ENCODE peak calls at places on chromosomes 13 and 19, in six cellular contexts. C, B, S, R, D and Y are unnamed samples.

GRCh38 chr19:45922281-45922680 is 7.7 kb upstream of the NANOS2 start:
- DNase-seq in C (no peak), B (no peak), S (no peak), R (no peak), D (no peak), Y (no peak)

GRCh38 chr19:16349551-16350171 is 25.0 kb downstream of the KLF2 start:
- DNase-seq in C (no peak), B (no peak), S (no peak), R (no peak), D (no peak), Y (no peak)

GRCh38 chr19:6326815-6327214 is 6.6 kb downstream of the ACER1 start:
- DNase-seq in C (no peak), B (no peak), S (no peak), R (no peak), D (no peak), Y (no peak)

GRCh38 chr19:50478901-50479715 is 2.5 kb upstream of the GARIN5A start:
- DNase-seq in C (no peak), B (no peak), S (no peak), R (no peak), D (no peak), Y (no peak)

GRCh38 chr19:46609511-46610412 is 8.6 kb downstream of the CALM3 start:
- DNase-seq in C (no peak), B (no peak), S (peak; percentile 6), R (peak; percentile 50), D (no peak), Y (no peak)

GRCh38 chr19:28705008-28705407 is 507.9 kb downstream of the UQCRFS1 start:
- DNase-seq in C (no peak), B (no peak), S (no peak), R (no peak), D (no peak), Y (no peak)

GRCh38 chr19:5090465-5090779 is 121.5 kb downstream of the KDM4B start:
- DNase-seq in C (no peak), B (no peak), S (no peak), R (no peak), D (no peak), Y (no peak)

GRCh38 chr13:73835138-73835721 is 299.0 kb downstream of the KLF12 start:
- DNase-seq in C (no peak), B (no peak), S (no peak), R (no peak), D (no peak), Y (no peak)

GRCh38 chr13:99347911-99348451 is 40.8 kb upstream of the GPR183 start:
- DNase-seq in C (no peak), B (no peak), S (no peak), R (no peak), D (no peak), Y (no peak)

DNA sequence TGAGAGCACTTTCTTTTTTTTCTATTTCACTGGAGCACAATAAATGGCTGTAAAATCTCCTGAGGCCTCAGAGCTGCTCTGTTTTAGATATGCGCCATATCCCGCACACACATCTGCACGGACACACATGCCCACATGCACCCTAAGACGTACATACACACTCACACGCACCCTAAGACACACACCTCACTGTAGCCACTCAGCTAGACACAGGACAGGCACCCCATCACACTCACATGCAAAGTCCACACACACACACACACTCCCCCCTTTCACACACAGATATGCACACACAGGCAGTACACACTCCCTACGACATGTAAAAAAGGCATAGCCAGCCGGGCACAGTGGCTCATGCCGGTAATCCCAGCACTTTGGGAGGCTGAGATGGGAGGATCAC is 8.8 kb downstream of the ELOF1 start:
- DNase-seq in C (no peak), B (no peak), S (no peak), R (no peak), D (no peak), Y (no peak)
- H3K4me1 ChIP-seq in C (no peaks in the 10 kb centered on the region), B (peaks cover 8% of the 10 kb centered on the region), S (no peaks in the 10 kb centered on the region), R (no peaks in the 10 kb centered on the region), D (no peaks in the 10 kb centered on the region), Y (no peaks in the 10 kb centered on the region)

DNA sequence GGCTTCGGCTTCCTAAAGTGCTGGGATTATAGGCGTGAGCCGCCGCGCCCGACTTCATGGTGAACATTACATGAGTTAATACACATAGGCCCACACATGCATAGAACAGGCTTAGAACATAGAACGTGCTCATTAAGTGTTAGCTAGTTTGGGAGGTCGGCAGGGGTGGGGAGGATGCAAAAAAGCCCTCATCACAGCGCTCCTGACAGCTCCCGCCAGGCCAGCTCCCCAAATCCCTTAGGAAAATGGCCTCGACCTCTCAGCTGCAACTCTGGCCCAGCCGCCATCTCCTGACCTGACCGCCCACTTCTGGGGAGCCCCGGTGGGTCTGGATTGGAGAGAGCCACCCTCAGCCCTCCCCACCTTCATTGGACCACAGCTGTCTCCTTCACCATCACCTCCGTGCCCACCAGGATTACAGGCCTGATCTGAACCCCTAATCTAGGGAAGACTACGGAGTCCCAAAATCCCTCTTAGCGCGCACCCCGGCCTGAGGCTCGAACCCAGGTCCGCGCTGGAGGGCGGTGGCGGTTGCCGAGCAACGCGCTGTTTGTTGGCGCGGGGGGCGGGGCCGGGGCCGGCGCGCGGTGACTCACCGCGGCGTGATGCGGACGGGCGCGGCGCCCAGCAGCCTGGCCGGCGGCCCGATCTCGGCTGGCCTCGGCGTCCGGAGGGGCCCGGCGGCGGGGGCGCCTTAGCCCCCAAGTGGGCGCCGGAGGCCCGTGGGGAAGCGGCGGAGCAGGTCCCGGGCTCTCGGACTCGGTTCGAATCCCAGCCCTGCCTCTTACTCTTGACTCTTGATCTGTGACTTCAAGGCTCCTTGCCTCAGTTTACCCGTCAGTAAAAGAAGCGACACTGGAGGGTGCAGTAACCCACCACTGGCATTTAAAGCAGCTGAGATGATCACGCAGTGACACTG is 26.7 kb upstream of the NANOS3 start:
- DNase-seq in C (peak; percentile 86), B (peak; percentile 77), S (peak; percentile 86), R (peak; percentile 89), D (peak; percentile 92), Y (peak; percentile 81)
- TF ChIP-seq POLR2A in C (no peak), B (peak; percentile 41), S (peak; percentile 64), R (peak; percentile 24), D (peak; percentile 35), Y (no peak)

DNA sequence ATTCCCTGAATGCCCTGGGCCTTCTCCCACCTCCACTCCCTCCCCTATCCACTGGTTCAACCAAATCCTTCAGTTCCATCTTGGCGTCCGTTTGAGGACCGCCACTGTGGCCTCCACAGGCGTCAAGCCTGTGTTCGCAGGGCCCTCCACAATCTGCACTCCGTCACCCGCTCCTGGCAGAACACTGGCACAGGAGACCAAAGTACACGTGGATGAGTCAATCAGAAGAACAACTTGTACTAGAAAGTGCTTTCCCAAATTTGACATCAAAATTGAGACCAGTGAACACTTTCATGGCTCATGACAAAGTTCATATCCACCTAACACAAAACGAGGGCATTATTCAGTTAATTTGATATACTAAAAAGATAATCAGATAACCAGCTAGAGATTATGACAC is 6.5 kb upstream of the CDC16 start:
- DNase-seq in C (no peak), B (no peak), S (no peak), R (no peak), D (no peak), Y (no peak)
- H3K4me1 ChIP-seq in C (no peaks in the 10 kb centered on the region), B (peaks cover 17% of the 10 kb centered on the region), S (no peaks in the 10 kb centered on the region), R (no peaks in the 10 kb centered on the region), D (peaks cover 5% of the 10 kb centered on the region), Y (no peaks in the 10 kb centered on the region)

DNA sequence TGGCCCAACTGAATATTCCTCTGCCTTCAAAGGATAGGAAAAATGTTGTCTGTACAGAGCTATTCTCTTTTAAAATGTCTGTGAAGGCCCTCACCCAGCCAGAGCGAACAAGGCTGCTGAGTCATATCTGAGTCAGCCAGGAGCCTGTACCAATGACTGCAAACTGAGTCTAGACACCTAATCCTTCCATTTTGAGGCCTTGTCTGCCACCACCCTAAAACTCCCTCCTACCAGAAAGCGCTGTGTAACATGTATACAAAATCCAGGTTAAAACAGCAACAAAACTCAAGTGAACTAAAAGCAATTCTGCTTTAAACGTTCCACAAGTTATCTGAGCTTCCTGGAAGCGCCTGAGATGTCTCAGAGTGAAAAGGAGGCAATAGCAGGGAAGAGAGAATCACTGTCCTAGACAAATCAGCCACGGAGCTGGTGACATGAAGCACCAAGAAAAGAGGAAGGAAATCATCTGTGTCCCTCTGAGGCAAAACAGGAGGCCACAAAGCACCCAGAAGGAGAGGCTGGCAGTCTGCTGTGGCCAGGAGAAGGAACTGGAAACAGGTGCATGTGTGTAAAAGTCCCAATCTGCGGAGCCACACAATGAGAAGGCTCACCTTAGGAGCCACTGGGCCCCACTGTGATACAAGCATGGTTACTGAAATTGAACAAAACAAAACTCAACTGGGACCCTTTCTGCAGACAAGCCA is 10.2 kb downstream of the DHRS12 start:
- DNase-seq in C (no peak), B (no peak), S (no peak), R (peak; percentile 85), D (no peak), Y (no peak)
- TF ChIP-seq POLR2A in C (no peak), B (no peak), S (no peak), R (no peak), D (no peak), Y (no peak)